ENCODE peak calls at places on chromosome 1, in five cellular contexts. M is CD4-positive, alpha-beta T cell; X is neuronal stem cell; W is K562; R is ovary. B is an unnamed sample.

GRCh38 chr1:200628223-200628868 is 7.8 kb upstream of the KIF14 start:
- DNase-seq in M (no peak), X (no peak), W (no peak), R (no peak), B (no peak)

GRCh38 chr1:10629091-10629815 is 154.5 kb downstream of the PEX14 start:
- DNase-seq in M (no peak), X (no peak), W (no peak), R (no peak), B (no peak)

GRCh38 chr1:12097321-12097720 is 34.2 kb downstream of the TNFRSF8 start:
- DNase-seq in M (no peak), X (no peak), W (no peak), R (no peak), B (no peak)

GRCh38 chr1:78672428-78672827 is 22.8 kb downstream of the IFI44 start:
- DNase-seq in M (no peak), X (no peak), W (no peak), R (no peak), B (no peak)

GRCh38 chr1:110211503-110212164 is 1.5 kb downstream of the KCNC4 start:
- DNase-seq in M (no peak), X (no peak), W (no peak), R (no peak), B (no peak)

GRCh38 chr1:156942576-156942975 is 22.1 kb downstream of the LRRC71 start:
- DNase-seq in M (no peak), X (no peak), W (no peak), R (no peak), B (no peak)

GRCh38 chr1:235266325-235266724 is 61.7 kb downstream of the ARID4B start:
- DNase-seq in M (no peak), X (no peak), W (no peak), R (no peak), B (no peak)

GRCh38 chr1:153792631-153793041 is 17.4 kb downstream of the SLC27A3 start:
- DNase-seq in M (no peak), X (no peak), W (no peak), R (peak; percentile 16), B (no peak)

GRCh38 chr1:75991497-75992114 is 59.4 kb upstream of the ASB17 start:
- DNase-seq in M (peak; percentile 45), X (peak; percentile 76), W (peak; percentile 76), R (peak; percentile 85), B (peak; percentile 92)

GRCh38 chr1:72557446-72558049 is 275.2 kb upstream of the NEGR1 start:
- DNase-seq in M (no peak), X (peak; percentile 17), W (no peak), R (no peak), B (no peak)

GRCh38 chr1:151723726-151724370 is 2.5 kb downstream of the RIIAD1 start:
- DNase-seq in M (no peak), X (no peak), W (no peak), R (no peak), B (no peak)

GRCh38 chr1:53470155-53470554 is 11.0 kb downstream of the DMRTB1 start:
- DNase-seq in M (no peak), X (peak; percentile 87), W (peak; percentile 94), R (peak; percentile 39), B (peak; percentile 37)

GRCh38 chr1:215568287-215568692 is 1.2 kb downstream of the KCTD3 start:
- DNase-seq in M (no peak), X (peak; percentile 15), W (peak; percentile 72), R (peak; percentile 45), B (no peak)

GRCh38 chr1:228037401-228038386 is 30.9 kb downstream of the WNT3A start:
- DNase-seq in M (no peak), X (peak; percentile 61), W (no peak), R (no peak), B (no peak)

GRCh38 chr1:228039986-228040385 is 33.2 kb downstream of the WNT3A start:
- DNase-seq in M (no peak), X (no peak), W (no peak), R (no peak), B (no peak)

GRCh38 chr1:228038387-228039005 is 31.7 kb downstream of the WNT3A start:
- DNase-seq in M (no peak), X (no peak), W (no peak), R (no peak), B (peak; percentile 17)

GRCh38 chr1:228039504-228039903 is 32.7 kb downstream of the WNT3A start:
- DNase-seq in M (no peak), X (no peak), W (no peak), R (no peak), B (peak; percentile 2)

DNA sequence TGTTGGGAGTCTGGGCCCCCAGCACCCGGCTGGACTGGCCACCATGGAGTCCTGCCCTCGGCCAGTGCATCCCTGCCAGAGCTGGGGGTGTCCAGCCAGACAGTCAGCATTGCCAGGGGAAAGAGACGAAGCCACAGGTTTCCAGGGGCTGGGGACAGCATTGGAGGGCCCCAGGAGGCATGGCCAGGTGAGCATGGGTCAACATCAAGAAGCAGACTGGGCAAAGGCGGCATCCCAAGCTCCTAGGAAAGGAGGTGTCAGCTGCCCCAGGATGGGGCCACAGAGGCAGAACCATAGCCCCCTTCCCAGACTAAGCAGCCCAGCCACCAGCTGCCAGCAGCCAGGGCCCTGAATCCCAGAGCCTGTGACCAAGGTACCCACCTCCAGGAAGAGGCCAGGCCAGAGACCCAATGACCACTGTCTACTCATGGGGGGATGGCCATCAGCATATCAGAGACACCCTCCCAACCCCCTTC is 32.2 kb downstream of the WNT3A start:
- DNase-seq in M (no peak), X (no peak), W (no peak), R (no peak), B (no peak)
- H3K27me3 ChIP-seq in M (peaks cover 45% of the 10 kb centered on the region), X (peaks cover 28% of the 10 kb centered on the region), W (peaks cover 68% of the 10 kb centered on the region), R (no peaks in the 10 kb centered on the region), B (peaks cover 36% of the 10 kb centered on the region)

DNA sequence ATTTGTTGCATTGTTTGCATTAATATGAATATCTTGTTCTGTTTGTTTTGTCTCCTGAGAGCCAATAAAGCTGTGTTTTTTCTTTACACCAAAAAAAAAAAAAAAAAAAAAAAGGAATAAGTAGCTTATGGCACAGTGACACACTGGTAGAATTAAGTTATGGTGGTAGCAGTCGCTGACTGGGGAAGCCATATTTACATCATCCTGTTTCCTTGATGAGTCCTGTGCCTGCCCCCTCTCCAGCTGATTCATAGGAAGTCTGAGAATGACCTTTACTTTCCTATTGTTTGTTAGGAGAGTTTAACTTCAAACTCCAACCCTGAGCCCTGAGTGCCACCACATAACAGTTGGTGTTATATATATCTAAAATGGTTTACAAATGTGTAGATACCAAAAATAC is 62.2 kb downstream of the OBSCN start:
- DNase-seq in M (no peak), X (no peak), W (no peak), R (no peak), B (no peak)
- H3K27me3 ChIP-seq in M (no peaks in the 10 kb centered on the region), X (peaks cover 5% of the 10 kb centered on the region), W (no peaks in the 10 kb centered on the region), R (no peaks in the 10 kb centered on the region), B (no peaks in the 10 kb centered on the region)

GRCh38 chr1:46528297-46528955 is 23.0 kb downstream of the KNCN start:
- DNase-seq in M (no peak), X (no peak), W (peak; percentile 32), R (no peak), B (no peak)
- H3K27me3 ChIP-seq in M (peaks cover 13% of the 10 kb centered on the region), X (peaks cover 81% of the 10 kb centered on the region), W (no peaks in the 10 kb centered on the region), R (no peaks in the 10 kb centered on the region), B (peaks cover 8% of the 10 kb centered on the region)

DNA sequence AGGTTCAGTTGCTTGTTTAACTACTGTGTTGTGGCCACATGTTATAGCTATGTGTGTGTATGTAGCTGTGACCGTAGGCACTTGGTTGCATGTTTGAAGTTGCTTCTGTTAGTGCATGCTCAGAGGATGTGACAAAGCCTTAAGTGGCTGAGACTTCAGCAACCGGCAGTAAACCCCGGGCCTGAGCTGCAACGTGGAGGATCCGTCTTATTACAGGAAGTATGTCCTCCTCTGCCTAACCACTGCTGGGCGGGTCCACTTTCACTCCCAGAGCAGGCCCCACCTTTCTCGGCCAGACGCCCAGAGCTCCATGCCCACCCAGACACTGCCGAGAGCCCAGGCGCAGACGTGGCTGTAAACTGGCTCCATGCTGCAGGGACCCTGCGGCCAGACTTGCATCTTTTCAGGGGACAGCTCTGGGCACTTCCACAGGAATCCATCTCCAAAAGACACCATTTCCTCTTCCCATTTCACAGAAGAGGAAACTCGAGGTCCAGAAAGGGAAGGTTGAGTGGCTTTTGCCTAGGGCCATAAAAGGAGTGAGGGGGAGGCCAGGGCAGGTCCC is 2.2 kb downstream of the TCEA3 start:
- DNase-seq in M (no peak), X (no peak), W (peak; percentile 77), R (peak; percentile 79), B (no peak)
- H3K27me3 ChIP-seq in M (no peaks in the 10 kb centered on the region), X (peaks cover 48% of the 10 kb centered on the region), W (no peaks in the 10 kb centered on the region), R (no peaks in the 10 kb centered on the region), B (no peaks in the 10 kb centered on the region)

DNA sequence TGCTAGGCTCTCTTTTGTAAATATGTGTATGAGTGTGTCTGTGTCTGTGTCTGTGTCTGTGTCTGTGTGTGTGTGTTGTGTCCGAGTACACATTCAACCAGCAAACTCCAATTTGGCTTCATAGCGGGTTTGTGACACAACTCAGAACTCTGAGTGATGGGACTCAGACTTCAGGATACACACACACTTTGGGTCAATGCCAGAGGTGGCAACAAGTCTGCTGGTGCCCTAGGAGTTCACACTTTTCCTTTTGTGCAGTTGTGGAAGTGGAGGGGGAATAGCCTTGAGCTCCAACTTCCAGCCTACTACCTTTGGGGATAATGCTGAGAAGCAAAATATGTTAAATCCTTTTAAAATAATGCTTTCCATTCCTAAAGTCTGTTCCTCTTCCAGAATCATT is 16.6 kb upstream of the TBX15 start:
- DNase-seq in M (no peak), X (no peak), W (no peak), R (no peak), B (no peak)
- H3K27me3 ChIP-seq in M (peaks cover 96% of the 10 kb centered on the region), X (peaks cover 85% of the 10 kb centered on the region), W (peaks cover 67% of the 10 kb centered on the region), R (no peaks in the 10 kb centered on the region), B (peaks cover 80% of the 10 kb centered on the region)

DNA sequence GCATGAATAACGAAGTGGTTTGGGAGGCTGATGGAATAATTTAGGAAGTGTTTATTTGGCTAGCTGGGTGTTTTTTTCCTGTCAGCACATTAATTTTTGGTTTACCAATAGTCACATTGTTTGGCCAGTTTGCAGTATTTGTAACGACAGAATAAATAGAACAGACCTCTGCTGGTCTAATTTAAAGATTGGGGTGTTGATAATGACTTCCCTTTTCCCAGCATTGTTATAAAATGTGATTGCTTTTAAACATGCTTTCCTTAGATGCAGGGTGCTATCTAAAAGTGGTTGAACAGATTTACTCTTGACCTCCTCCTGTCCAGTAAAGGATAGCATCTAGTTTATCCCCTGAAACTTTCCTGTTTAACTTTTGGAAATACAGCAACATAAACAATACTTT is 132.1 kb downstream of the C1orf21 start:
- DNase-seq in M (no peak), X (no peak), W (no peak), R (no peak), B (no peak)
- H3K27me3 ChIP-seq in M (no peaks in the 10 kb centered on the region), X (no peaks in the 10 kb centered on the region), W (no peaks in the 10 kb centered on the region), R (no peaks in the 10 kb centered on the region), B (no peaks in the 10 kb centered on the region)

DNA sequence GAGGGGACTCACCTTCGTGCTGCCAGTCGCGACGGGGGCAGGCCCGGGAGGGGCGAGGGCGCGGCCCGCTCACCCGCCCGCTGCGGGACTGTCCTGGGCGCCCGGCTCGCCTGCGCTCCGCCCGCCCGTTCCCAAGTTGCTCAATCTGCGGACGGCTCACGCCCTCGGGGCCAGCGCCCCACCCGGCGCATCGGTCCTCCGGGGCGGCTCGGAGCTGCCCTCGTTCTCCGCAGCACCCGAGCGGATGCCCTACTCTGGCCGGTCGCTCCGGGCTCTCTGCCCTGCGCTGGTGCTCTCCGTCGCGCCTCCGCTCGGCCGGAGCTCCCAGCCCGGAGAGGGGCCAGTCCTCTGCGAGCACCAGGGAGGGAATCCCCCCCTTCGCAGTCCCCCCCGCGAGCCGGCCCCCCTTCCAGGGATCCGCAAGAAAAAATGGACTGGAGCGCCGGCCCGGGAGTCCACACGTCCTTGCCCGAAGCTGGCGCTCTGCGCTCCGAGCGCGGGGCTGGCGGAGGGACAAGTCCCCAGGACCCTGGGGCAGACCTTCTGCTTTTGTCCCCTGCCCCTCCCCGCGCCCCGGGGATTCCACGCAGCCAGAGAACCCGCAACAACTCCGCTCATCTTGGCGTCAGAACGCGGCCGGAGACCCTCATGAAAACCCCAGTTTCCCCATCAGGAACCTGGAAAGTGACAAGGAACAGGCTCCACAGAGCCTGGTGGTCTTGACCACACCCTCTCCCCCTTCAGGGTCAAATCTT is at the start of gene RSPO1:
- DNase-seq in M (no peak), X (peak; percentile 56), W (peak; percentile 33), R (peak; percentile 21), B (no peak)
- H3K27me3 ChIP-seq in M (peaks cover 84% of the 10 kb centered on the region), X (peaks cover 43% of the 10 kb centered on the region), W (peaks cover 86% of the 10 kb centered on the region), R (no peaks in the 10 kb centered on the region), B (peaks cover 74% of the 10 kb centered on the region)